ENCODE peak calls at places on chromosomes 4 and X, in five cellular contexts. A is activated CD8-positive, alpha-beta memory T cell treated with anti-CD3 and anti-CD28 coated beads for 24 hours; U is stimulated activated CD8-positive, alpha-beta memory T cell treated with anti-CD3 and anti-CD28 coated beads, Interleukin-12 subunit alpha, Interleukin-12 subunit beta, amount 100 ng/mL, for 4 hours; D is T-helper 9 cell; X is CD8-positive, alpha-beta T cell. Q is an unnamed sample.

GRCh38 chrX:82163701-82164100 is 961.8 kb downstream of the SH3BGRL start:
- DNase-seq in D (no peak), X (no peak), A (no peak), U (no peak), Q (no peak)

GRCh38 chr4:155353923-155354540 is 22.7 kb downstream of the MAP9 start:
- DNase-seq in D (no peak), A (no peak), U (no peak), X (no peak), Q (peak)

GRCh38 chrX:25011589-25012432 is 4.0 kb downstream of the ARX start:
- DNase-seq in X (no peak), U (no peak), A (no peak), D (no peak), Q (no peak)

GRCh38 chrX:17453791-17454190 is 78.8 kb downstream of the NHS start:
- DNase-seq in X (no peak), U (no peak), D (no peak), A (no peak), Q (no peak)

GRCh38 chr4:56730097-56730496 is 49.0 kb upstream of the HOPX start:
- DNase-seq in D (no peak), A (no peak), U (no peak), X (no peak), Q (no peak)

GRCh38 chr4:40548256-40548655 is 81.4 kb downstream of the RBM47 start:
- DNase-seq in A (no peak), X (no peak), U (no peak), D (no peak), Q (no peak)

GRCh38 chr4:12146349-12146748 is 717.7 kb upstream of the HS3ST1 start:
- DNase-seq in U (no peak), D (no peak), A (no peak), X (no peak), Q (no peak)

GRCh38 chr4:14646831-14647230 is 355.4 kb upstream of the CPEB2 start:
- DNase-seq in X (no peak), D (no peak), U (no peak), A (no peak), Q (no peak)

GRCh38 chrX:102085706-102086105 is 39.8 kb upstream of the TCEAL2 start:
- DNase-seq in D (no peak), X (no peak), A (no peak), U (no peak), Q (no peak)

GRCh38 chr4:67451464-67451863 is 93.8 kb downstream of the CENPC start:
- DNase-seq in A (no peak), U (no peak), X (no peak), D (no peak), Q (no peak)